ENCODE peak calls at places on chromosomes 16 and 17, in four cellular contexts. V is K562, S is GM12878, T is HepG2. B is an unnamed sample.

GRCh38 chr17:5541610-5542202 is 42.6 kb downstream of the NLRP1 start:
- DNase-seq in V (no peak), S (no peak), T (no peak), B (peak; percentile 31)

GRCh38 chr17:41811549-41812175 is at the start of gene P3H4:
- DNase-seq in V (peak; percentile 72), S (no peak), T (peak; percentile 60), B (peak; percentile 78)

GRCh38 chr16:57637020-57637419 is 8.6 kb downstream of the ADGRG1 start:
- DNase-seq in V (no peak), S (no peak), T (no peak), B (no peak)

GRCh38 chr17:8016632-8017424 is 14.4 kb downstream of the GUCY2D start:
- DNase-seq in V (peak; percentile 60), S (no peak), T (no peak), B (peak; percentile 92)

GRCh38 chr16:87628940-87629339 is 26.6 kb downstream of the JPH3 start:
- DNase-seq in V (no peak), S (no peak), T (no peak), B (no peak)

GRCh38 chr16:58124601-58124915 is 4.6 kb downstream of the CFAP20 start:
- DNase-seq in V (no peak), S (no peak), T (no peak), B (no peak)

GRCh38 chr16:81717662-81718189 is 61.4 kb upstream of the PLCG2 start:
- DNase-seq in V (no peak), S (peak; percentile 52), T (no peak), B (no peak)

GRCh38 chr17:31696184-31696602 is 162.9 kb downstream of the COPRS start:
- DNase-seq in V (no peak), S (no peak), T (peak; percentile 50), B (peak; percentile 23)

GRCh38 chr17:80212962-80213650 is 7.0 kb downstream of the SGSH start:
- DNase-seq in V (no peak), S (no peak), T (no peak), B (no peak)

GRCh38 chr17:63550816-63551639 is 751 bp downstream of the DCAF7 start:
- DNase-seq in V (peak; percentile 34), S (no peak), T (peak; percentile 66), B (no peak)

GRCh38 chr17:6913608-6914443 is 82.0 kb upstream of the ALOX12 start:
- DNase-seq in V (peak; percentile 70), S (no peak), T (peak; percentile 18), B (peak; percentile 85)

GRCh38 chr16:81480856-81481821 is 36.5 kb downstream of the CMIP start:
- DNase-seq in V (peak; percentile 54), S (peak; percentile 97), T (peak; percentile 94), B (no peak)

GRCh38 chr17:57975044-57975443 is 13.0 kb downstream of the VEZF1 start:
- DNase-seq in V (no peak), S (no peak), T (peak; percentile 60), B (no peak)

GRCh38 chr17:48106802-48107136 is 797 bp upstream of the SNX11 start:
- DNase-seq in V (no peak), S (no peak), T (no peak), B (no peak)

GRCh38 chr17:56322991-56323390 is 169.7 kb downstream of the ANKFN1 start:
- DNase-seq in V (no peak), S (no peak), T (no peak), B (no peak)

GRCh38 chr17:37743612-37743874 is 1.3 kb downstream of the HNF1B start:
- DNase-seq in V (no peak), S (no peak), T (peak; percentile 88), B (no peak)

GRCh38 chr17:35254107-35254802 is 11.4 kb downstream of the SLFN5 start:
- DNase-seq in V (no peak), S (no peak), T (peak; percentile 56), B (no peak)
- TF ChIP-seq ESRRA in V (no peak), S (no peak), T (no peak), B (no peak)

DNA sequence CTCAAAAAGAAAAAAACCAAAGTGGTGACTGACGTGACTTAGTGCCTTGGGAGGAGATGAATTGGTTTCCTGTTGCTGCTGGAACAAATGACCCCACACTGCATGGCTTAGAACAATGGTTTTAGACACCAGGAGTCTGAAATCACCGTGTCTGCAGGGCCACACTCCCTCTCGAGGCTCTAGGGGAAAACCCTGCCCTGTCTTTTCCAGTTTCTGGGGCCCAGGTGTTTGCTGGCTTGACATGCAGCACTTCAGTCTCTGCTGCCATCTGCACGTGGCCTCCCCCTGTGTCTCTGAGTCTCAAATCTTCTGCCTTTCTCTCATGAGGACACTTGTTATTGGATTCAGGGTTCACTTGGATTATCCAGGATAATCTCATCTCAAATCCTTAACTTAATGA is 323.8 kb upstream of the TNRC6C start:
- DNase-seq in V (no peak), S (peak; percentile 8), T (no peak), B (no peak)
- TF ChIP-seq TCF7 in V (no peak), S (no peak), T (no peak), B (no peak)

DNA sequence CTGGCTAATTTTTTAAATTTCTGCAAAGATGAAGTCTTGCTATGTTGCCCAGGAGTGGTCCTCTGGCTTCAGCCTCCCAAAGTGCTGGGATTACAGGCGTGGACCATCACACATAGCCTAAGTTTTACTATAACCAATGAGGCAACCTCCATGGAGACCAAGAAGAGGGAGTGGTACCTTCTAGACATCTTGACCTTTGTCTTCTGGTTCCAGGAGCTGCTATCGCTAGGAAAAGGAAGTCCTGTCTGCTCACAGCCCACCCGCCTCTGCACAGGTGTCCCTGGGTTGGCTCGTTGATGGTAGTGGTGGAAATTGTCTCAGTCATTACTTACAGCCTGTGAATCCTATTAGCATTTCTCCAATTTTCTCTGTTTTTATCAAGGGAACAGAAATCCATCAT is 169.7 kb downstream of the PRKCA start:
- DNase-seq in V (no peak), S (no peak), T (no peak), B (no peak)
- TF ChIP-seq ATF3 in V (no peak), S (no peak), T (no peak), B (no peak)

DNA sequence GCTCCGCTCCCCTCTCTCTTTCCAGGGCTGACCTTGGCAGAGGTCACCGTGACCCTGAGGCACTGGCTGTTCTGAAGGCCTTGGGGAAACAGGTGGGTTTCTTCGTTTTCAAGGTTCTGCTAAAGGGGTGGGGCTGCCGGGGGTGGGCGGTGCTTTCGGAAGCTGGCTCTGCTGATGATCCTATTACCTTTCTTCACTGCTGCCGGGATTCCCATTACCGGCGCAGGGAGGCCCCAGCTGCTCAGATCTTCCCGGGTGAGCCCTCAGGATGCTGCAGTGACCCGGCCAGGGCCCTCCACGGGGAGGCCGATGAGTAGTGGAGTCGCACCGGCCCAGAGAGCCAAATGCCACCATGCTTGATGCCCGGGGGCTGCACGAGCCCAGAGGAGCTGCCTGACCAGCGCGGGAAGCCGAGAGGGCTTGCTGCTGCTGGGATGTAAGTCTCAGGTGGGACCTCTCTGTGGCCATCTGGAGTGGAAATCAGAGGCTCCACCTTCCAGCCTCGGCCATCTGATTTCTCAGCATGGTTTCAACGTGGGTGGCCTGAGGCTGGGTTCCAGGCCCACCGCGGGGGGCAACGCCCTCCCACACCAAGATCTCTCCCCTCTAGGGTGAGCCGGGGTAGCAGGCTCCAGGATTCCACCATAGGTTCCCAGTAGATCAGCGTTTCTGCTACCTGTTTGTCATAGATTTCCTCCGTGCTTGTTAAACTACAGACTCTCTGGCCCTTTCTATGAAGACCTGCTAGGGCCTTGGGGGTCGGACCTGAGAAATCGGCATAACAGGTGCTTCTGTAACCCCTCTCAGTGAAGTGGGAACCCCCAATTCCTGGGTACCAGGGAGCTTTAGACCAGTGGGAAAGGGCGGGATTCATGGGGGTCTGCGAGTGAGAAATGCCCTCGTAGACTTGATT is 21.6 kb upstream of the ADCY7 start:
- DNase-seq in V (peak; percentile 42), S (no peak), T (no peak), B (peak; percentile 63)
- TF ChIP-seq ESRRA in V (peak; percentile 55), S (no peak), T (no peak), B (peak; percentile 61)

GRCh38 chr17:70314096-70314495 is 144.8 kb downstream of the KCNJ2 start:
- DNase-seq in V (no peak), S (no peak), T (no peak), B (no peak)
- TF ChIP-seq TCF7 in V (no peak), S (no peak), T (no peak), B (no peak)

DNA sequence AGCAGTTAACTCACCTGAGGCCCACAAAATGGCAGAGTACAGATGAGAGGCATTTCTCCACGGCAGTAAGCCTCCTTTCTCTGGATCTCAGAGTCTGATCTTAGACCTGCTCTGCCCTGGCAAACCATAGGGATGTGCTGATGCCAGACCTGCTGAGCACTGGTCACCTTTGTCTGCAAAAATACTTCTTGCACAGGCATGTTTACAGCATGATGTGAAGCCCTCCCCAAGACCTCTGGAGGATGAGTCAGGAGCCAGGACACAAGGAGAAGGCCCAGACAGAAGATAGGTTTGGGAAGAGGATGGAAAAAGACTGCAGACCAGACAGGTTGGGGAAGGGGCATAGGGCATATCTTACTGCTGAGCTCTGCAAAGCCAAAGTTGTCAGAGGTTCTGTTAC is 426.6 kb downstream of the PMP22 start:
- DNase-seq in V (no peak), S (no peak), T (no peak), B (no peak)
- TF ChIP-seq ATF3 in V (no peak), S (no peak), T (no peak), B (no peak)

DNA sequence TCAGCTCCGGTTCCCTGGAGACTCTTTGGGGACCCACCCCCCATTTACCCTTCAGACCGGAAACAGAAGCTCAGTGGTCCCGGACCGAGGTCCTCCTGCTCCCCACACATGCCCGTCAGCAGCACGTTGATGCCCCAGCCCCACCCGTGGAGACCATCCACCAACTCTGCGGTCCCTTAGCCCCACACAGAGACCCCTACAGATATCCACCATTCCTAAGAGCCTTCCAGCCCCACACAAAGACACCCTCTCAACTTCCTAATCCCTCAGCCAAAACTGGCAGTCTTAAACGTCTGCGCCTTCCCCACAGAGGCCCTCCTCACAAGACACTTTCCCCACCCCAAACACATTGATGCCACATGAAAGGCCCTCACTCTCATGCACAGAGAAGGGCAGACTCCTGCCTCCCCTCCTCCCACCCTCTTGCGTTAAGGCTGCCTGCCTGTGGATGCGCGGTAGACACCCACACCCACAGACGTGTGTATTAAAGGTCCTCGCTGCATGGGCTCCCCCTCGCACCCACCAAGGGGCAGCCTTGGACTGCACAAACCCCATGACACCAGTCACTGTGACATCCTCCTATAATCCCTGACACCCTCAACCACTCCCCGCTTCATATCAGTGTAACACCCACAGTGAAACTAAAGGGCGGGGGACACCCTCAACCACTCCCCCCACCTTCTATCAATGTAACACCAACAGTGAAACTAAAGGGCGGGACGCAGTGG is 58.2 kb upstream of the RPH3AL start:
- DNase-seq in V (peak; percentile 29), S (no peak), T (no peak), B (no peak)
- TF ChIP-seq ESRRA in V (no peak), S (no peak), T (no peak), B (no peak)

B was measured in WTC11.